ENCODE peak calls at places on chromosomes 13 and 19, in six cellular contexts. One of them, this sample, is unnamed.

GRCh38 chr13:49098198-49098597 is 121.9 kb upstream of the MLNR start:
- DNase-seq in hypothalamus: no peak
- DNase-seq in activated naive CD8-positive, alpha-beta T cell treated with anti-CD3 and anti-CD28 coated beads, Interleukin-2, amount 10 ng/mL, durations not matched to agents 7 days and 5 days: no peak
- DNase-seq in HCEC 1CT: peak
- DNase-seq in AG09309: peak
- DNase-seq in aorta: no peak
- DNase-seq in this sample: no peak

GRCh38 chr19:53903055-53903680 is 5.9 kb upstream of the CACNG7 start:
- DNase-seq in hypothalamus: no peak
- DNase-seq in activated naive CD8-positive, alpha-beta T cell treated with anti-CD3 and anti-CD28 coated beads, Interleukin-2, amount 10 ng/mL, durations not matched to agents 7 days and 5 days: no peak
- DNase-seq in HCEC 1CT: no peak
- DNase-seq in AG09309: no peak
- DNase-seq in aorta: no peak
- DNase-seq in this sample: no peak

GRCh38 chr19:37227996-37228395 is 10.0 kb downstream of the ZNF383 start:
- DNase-seq in hypothalamus: peak
- DNase-seq in activated naive CD8-positive, alpha-beta T cell treated with anti-CD3 and anti-CD28 coated beads, Interleukin-2, amount 10 ng/mL, durations not matched to agents 7 days and 5 days: no peak
- DNase-seq in HCEC 1CT: no peak
- DNase-seq in AG09309: no peak
- DNase-seq in aorta: no peak
- DNase-seq in this sample: no peak

GRCh38 chr13:105334211-105334610 is 1201.3 kb downstream of the EFNB2 start:
- DNase-seq in hypothalamus: no peak
- DNase-seq in activated naive CD8-positive, alpha-beta T cell treated with anti-CD3 and anti-CD28 coated beads, Interleukin-2, amount 10 ng/mL, durations not matched to agents 7 days and 5 days: no peak
- DNase-seq in HCEC 1CT: no peak
- DNase-seq in AG09309: peak
- DNase-seq in aorta: no peak
- DNase-seq in this sample: no peak

GRCh38 chr13:101384929-101385328 is 31.4 kb downstream of the NALCN start:
- DNase-seq in hypothalamus: no peak
- DNase-seq in activated naive CD8-positive, alpha-beta T cell treated with anti-CD3 and anti-CD28 coated beads, Interleukin-2, amount 10 ng/mL, durations not matched to agents 7 days and 5 days: no peak
- DNase-seq in HCEC 1CT: no peak
- DNase-seq in AG09309: no peak
- DNase-seq in aorta: no peak
- DNase-seq in this sample: no peak

GRCh38 chr19:16896098-16896912 is 7.5 kb downstream of the F2RL3 start:
- DNase-seq in hypothalamus: no peak
- DNase-seq in activated naive CD8-positive, alpha-beta T cell treated with anti-CD3 and anti-CD28 coated beads, Interleukin-2, amount 10 ng/mL, durations not matched to agents 7 days and 5 days: peak
- DNase-seq in HCEC 1CT: no peak
- DNase-seq in AG09309: no peak
- DNase-seq in aorta: no peak
- DNase-seq in this sample: no peak

GRCh38 chr19:10068205-10068604 is 17.9 kb upstream of the SHFL start:
- DNase-seq in hypothalamus: no peak
- DNase-seq in activated naive CD8-positive, alpha-beta T cell treated with anti-CD3 and anti-CD28 coated beads, Interleukin-2, amount 10 ng/mL, durations not matched to agents 7 days and 5 days: no peak
- DNase-seq in HCEC 1CT: no peak
- DNase-seq in AG09309: no peak
- DNase-seq in aorta: no peak
- DNase-seq in this sample: no peak

GRCh38 chr13:24233351-24233901 is 72.9 kb downstream of the SPATA13 start:
- DNase-seq in hypothalamus: no peak
- DNase-seq in activated naive CD8-positive, alpha-beta T cell treated with anti-CD3 and anti-CD28 coated beads, Interleukin-2, amount 10 ng/mL, durations not matched to agents 7 days and 5 days: no peak
- DNase-seq in HCEC 1CT: peak
- DNase-seq in AG09309: peak
- DNase-seq in aorta: no peak
- DNase-seq in this sample: no peak

GRCh38 chr13:112779856-112780604 is 90.2 kb downstream of the ATP11A start:
- DNase-seq in hypothalamus: no peak
- DNase-seq in activated naive CD8-positive, alpha-beta T cell treated with anti-CD3 and anti-CD28 coated beads, Interleukin-2, amount 10 ng/mL, durations not matched to agents 7 days and 5 days: no peak
- DNase-seq in HCEC 1CT: peak
- DNase-seq in AG09309: no peak
- DNase-seq in aorta: peak
- DNase-seq in this sample: no peak

GRCh38 chr13:57823704-57824103 is 192.2 kb downstream of the PCDH17 start:
- DNase-seq in hypothalamus: no peak
- DNase-seq in activated naive CD8-positive, alpha-beta T cell treated with anti-CD3 and anti-CD28 coated beads, Interleukin-2, amount 10 ng/mL, durations not matched to agents 7 days and 5 days: no peak
- DNase-seq in HCEC 1CT: no peak
- DNase-seq in AG09309: no peak
- DNase-seq in aorta: no peak
- DNase-seq in this sample: no peak

GRCh38 chr19:14127929-14128509 is 8.4 kb downstream of the ASF1B start:
- DNase-seq in hypothalamus: no peak
- DNase-seq in activated naive CD8-positive, alpha-beta T cell treated with anti-CD3 and anti-CD28 coated beads, Interleukin-2, amount 10 ng/mL, durations not matched to agents 7 days and 5 days: no peak
- DNase-seq in HCEC 1CT: no peak
- DNase-seq in AG09309: no peak
- DNase-seq in aorta: no peak
- DNase-seq in this sample: no peak

GRCh38 chr13:73230714-73231113 is 171.9 kb downstream of the KLF5 start:
- DNase-seq in hypothalamus: no peak
- DNase-seq in activated naive CD8-positive, alpha-beta T cell treated with anti-CD3 and anti-CD28 coated beads, Interleukin-2, amount 10 ng/mL, durations not matched to agents 7 days and 5 days: no peak
- DNase-seq in HCEC 1CT: peak
- DNase-seq in AG09309: no peak
- DNase-seq in aorta: no peak
- DNase-seq in this sample: no peak

GRCh38 chr13:95643814-95644598 is 500 bp downstream of the DZIP1 start:
- DNase-seq in hypothalamus: peak
- DNase-seq in activated naive CD8-positive, alpha-beta T cell treated with anti-CD3 and anti-CD28 coated beads, Interleukin-2, amount 10 ng/mL, durations not matched to agents 7 days and 5 days: peak
- DNase-seq in HCEC 1CT: peak
- DNase-seq in AG09309: no peak
- DNase-seq in aorta: peak
- DNase-seq in this sample: peak

GRCh38 chr13:20714563-20715339 is 11.3 kb downstream of the IL17D start:
- DNase-seq in hypothalamus: no peak
- DNase-seq in activated naive CD8-positive, alpha-beta T cell treated with anti-CD3 and anti-CD28 coated beads, Interleukin-2, amount 10 ng/mL, durations not matched to agents 7 days and 5 days: no peak
- DNase-seq in HCEC 1CT: no peak
- DNase-seq in AG09309: peak
- DNase-seq in aorta: peak
- DNase-seq in this sample: no peak

GRCh38 chr19:447816-448546 is 12.9 kb downstream of the SHC2 start:
- DNase-seq in hypothalamus: no peak
- DNase-seq in activated naive CD8-positive, alpha-beta T cell treated with anti-CD3 and anti-CD28 coated beads, Interleukin-2, amount 10 ng/mL, durations not matched to agents 7 days and 5 days: no peak
- DNase-seq in HCEC 1CT: no peak
- DNase-seq in AG09309: no peak
- DNase-seq in aorta: peak
- DNase-seq in this sample: no peak

GRCh38 chr19:12331211-12331941 is 2.1 kb downstream of the ZNF563 start:
- DNase-seq in hypothalamus: no peak
- DNase-seq in activated naive CD8-positive, alpha-beta T cell treated with anti-CD3 and anti-CD28 coated beads, Interleukin-2, amount 10 ng/mL, durations not matched to agents 7 days and 5 days: no peak
- DNase-seq in HCEC 1CT: no peak
- DNase-seq in AG09309: no peak
- DNase-seq in aorta: no peak
- DNase-seq in this sample: no peak

GRCh38 chr19:7194566-7194965 is 99.6 kb downstream of the INSR start:
- DNase-seq in hypothalamus: no peak
- DNase-seq in activated naive CD8-positive, alpha-beta T cell treated with anti-CD3 and anti-CD28 coated beads, Interleukin-2, amount 10 ng/mL, durations not matched to agents 7 days and 5 days: no peak
- DNase-seq in HCEC 1CT: no peak
- DNase-seq in AG09309: no peak
- DNase-seq in aorta: no peak
- DNase-seq in this sample: no peak

GRCh38 chr19:39232708-39233107 is 12.1 kb downstream of the IFNL3 start:
- DNase-seq in hypothalamus: no peak
- DNase-seq in activated naive CD8-positive, alpha-beta T cell treated with anti-CD3 and anti-CD28 coated beads, Interleukin-2, amount 10 ng/mL, durations not matched to agents 7 days and 5 days: no peak
- DNase-seq in HCEC 1CT: no peak
- DNase-seq in AG09309: no peak
- DNase-seq in aorta: no peak
- DNase-seq in this sample: no peak

GRCh38 chr13:50910483-50910805 is 853 bp downstream of the RNASEH2B start:
- DNase-seq in hypothalamus: peak
- DNase-seq in activated naive CD8-positive, alpha-beta T cell treated with anti-CD3 and anti-CD28 coated beads, Interleukin-2, amount 10 ng/mL, durations not matched to agents 7 days and 5 days: no peak
- DNase-seq in HCEC 1CT: peak
- DNase-seq in AG09309: no peak
- DNase-seq in aorta: no peak
- DNase-seq in this sample: peak

GRCh38 chr19:31905980-31906948 is 439.1 kb upstream of the ZNF507 start:
- DNase-seq in hypothalamus: no peak
- DNase-seq in activated naive CD8-positive, alpha-beta T cell treated with anti-CD3 and anti-CD28 coated beads, Interleukin-2, amount 10 ng/mL, durations not matched to agents 7 days and 5 days: no peak
- DNase-seq in HCEC 1CT: no peak
- DNase-seq in AG09309: no peak
- DNase-seq in aorta: no peak
- DNase-seq in this sample: no peak

GRCh38 chr13:38914070-38914469 is 76.6 kb downstream of the STOML3 start:
- DNase-seq in hypothalamus: no peak
- DNase-seq in activated naive CD8-positive, alpha-beta T cell treated with anti-CD3 and anti-CD28 coated beads, Interleukin-2, amount 10 ng/mL, durations not matched to agents 7 days and 5 days: no peak
- DNase-seq in HCEC 1CT: no peak
- DNase-seq in AG09309: no peak
- DNase-seq in aorta: no peak
- DNase-seq in this sample: no peak

GRCh38 chr13:51729853-51730553 is 74.0 kb downstream of the DHRS12 start:
- DNase-seq in hypothalamus: no peak
- DNase-seq in activated naive CD8-positive, alpha-beta T cell treated with anti-CD3 and anti-CD28 coated beads, Interleukin-2, amount 10 ng/mL, durations not matched to agents 7 days and 5 days: no peak
- DNase-seq in HCEC 1CT: peak
- DNase-seq in AG09309: peak
- DNase-seq in aorta: peak
- DNase-seq in this sample: no peak

GRCh38 chr13:95552539-95553270 is at the start of gene CLDN10:
- DNase-seq in hypothalamus: peak
- DNase-seq in activated naive CD8-positive, alpha-beta T cell treated with anti-CD3 and anti-CD28 coated beads, Interleukin-2, amount 10 ng/mL, durations not matched to agents 7 days and 5 days: peak
- DNase-seq in HCEC 1CT: no peak
- DNase-seq in AG09309: no peak
- DNase-seq in aorta: peak
- DNase-seq in this sample: no peak

GRCh38 chr19:51948979-51949378 is 21.7 kb downstream of the ZNF613 start:
- DNase-seq in hypothalamus: peak
- DNase-seq in activated naive CD8-positive, alpha-beta T cell treated with anti-CD3 and anti-CD28 coated beads, Interleukin-2, amount 10 ng/mL, durations not matched to agents 7 days and 5 days: no peak
- DNase-seq in HCEC 1CT: no peak
- DNase-seq in AG09309: no peak
- DNase-seq in aorta: peak
- DNase-seq in this sample: no peak

GRCh38 chr13:57874530-57874929 is 243.0 kb downstream of the PCDH17 start:
- DNase-seq in hypothalamus: no peak
- DNase-seq in activated naive CD8-positive, alpha-beta T cell treated with anti-CD3 and anti-CD28 coated beads, Interleukin-2, amount 10 ng/mL, durations not matched to agents 7 days and 5 days: no peak
- DNase-seq in HCEC 1CT: no peak
- DNase-seq in AG09309: no peak
- DNase-seq in aorta: no peak
- DNase-seq in this sample: no peak

GRCh38 chr13:48370815-48371214 is 42.1 kb downstream of the LPAR6 start:
- DNase-seq in hypothalamus: no peak
- DNase-seq in activated naive CD8-positive, alpha-beta T cell treated with anti-CD3 and anti-CD28 coated beads, Interleukin-2, amount 10 ng/mL, durations not matched to agents 7 days and 5 days: no peak
- DNase-seq in HCEC 1CT: no peak
- DNase-seq in AG09309: no peak
- DNase-seq in aorta: no peak
- DNase-seq in this sample: no peak

GRCh38 chr19:35031072-35031881 is 1.0 kb downstream of the SCN1B start:
- DNase-seq in hypothalamus: peak
- DNase-seq in activated naive CD8-positive, alpha-beta T cell treated with anti-CD3 and anti-CD28 coated beads, Interleukin-2, amount 10 ng/mL, durations not matched to agents 7 days and 5 days: no peak
- DNase-seq in HCEC 1CT: no peak
- DNase-seq in AG09309: no peak
- DNase-seq in aorta: no peak
- DNase-seq in this sample: peak

GRCh38 chr19:32896516-32897214 is 27.1 kb upstream of the SLC7A9 start:
- DNase-seq in hypothalamus: no peak
- DNase-seq in activated naive CD8-positive, alpha-beta T cell treated with anti-CD3 and anti-CD28 coated beads, Interleukin-2, amount 10 ng/mL, durations not matched to agents 7 days and 5 days: no peak
- DNase-seq in HCEC 1CT: no peak
- DNase-seq in AG09309: peak
- DNase-seq in aorta: no peak
- DNase-seq in this sample: no peak